ENCODE peak calls at places on chromosomes 4 and X, in eight cellular contexts. T is NT2/D1, A is fibroblast of lung, G is GM23248, M is H9, O is colonic mucosa, E is kidney, J is neuronal stem cell. I is an unnamed sample.

GRCh38 chrX:20594985-20595384 is 328.3 kb upstream of the RPS6KA3 start:
- DNase-seq in T (no peak), A (peak; percentile 0), G (peak; percentile 35), M (no peak), O (no peak), E (no peak), J (peak; percentile 0), I (peak; percentile 9)

GRCh38 chr4:3911252-3911856 is 145.2 kb downstream of the ADRA2C start:
- DNase-seq in T (no peak), A (no peak), G (no peak), M (no peak), O (no peak), E (no peak), J (no peak), I (no peak)

GRCh38 chr4:17958185-17958584 is 63.4 kb downstream of the LCORL start:
- DNase-seq in T (no peak), A (no peak), G (peak; percentile 15), M (no peak), O (no peak), E (no peak), J (no peak), I (no peak)

GRCh38 chr4:67549123-67549522 is 3.8 kb upstream of the CENPC start:
- DNase-seq in T (no peak), A (peak; percentile 23), G (peak; percentile 28), M (no peak), O (no peak), E (no peak), J (no peak), I (peak; percentile 70)

GRCh38 chrX:96372313-96373046 is 312.2 kb upstream of the DIAPH2 start:
- DNase-seq in T (peak; percentile 20), A (peak; percentile 79), G (peak; percentile 66), M (peak; percentile 33), O (no peak), E (no peak), J (peak; percentile 4), I (peak; percentile 75)

GRCh38 chr4:132770776-132771175 is 378.3 kb upstream of the PCDH10 start:
- DNase-seq in T (no peak), A (no peak), G (no peak), M (no peak), O (no peak), E (no peak), J (no peak), I (no peak)

GRCh38 chrX:1554469-1555210 is 17.7 kb upstream of the P2RY8 start:
- DNase-seq in T (no peak), A (no peak), G (no peak), M (no peak), O (no peak), E (no peak), J (no peak), I (no peak)

GRCh38 chr4:104344342-104344980 is 150.2 kb downstream of the CXXC4 start:
- DNase-seq in T (no peak), A (no peak), G (no peak), M (peak; percentile 21), O (no peak), E (peak; percentile 61), J (no peak), I (no peak)

GRCh38 chrX:101229155-101229554 is 9.6 kb downstream of the DRP2 start:
- DNase-seq in T (no peak), A (peak; percentile 63), G (peak; percentile 72), M (no peak), O (no peak), E (no peak), J (no peak), I (peak; percentile 58)

GRCh38 chrX:14963447-14964236 is 90.4 kb downstream of the MOSPD2 start:
- DNase-seq in T (no peak), A (peak; percentile 5), G (peak; percentile 53), M (no peak), O (no peak), E (no peak), J (no peak), I (peak; percentile 92)

GRCh38 chr4:26861434-26862186 is 969 bp downstream of the STIM2 start:
- DNase-seq in T (peak; percentile 54), A (peak; percentile 68), G (peak; percentile 82), M (peak; percentile 58), O (peak; percentile 78), E (peak; percentile 91), J (peak; percentile 63), I (peak; percentile 37)

GRCh38 chr4:26860157-26860921 is at the start of gene STIM2:
- DNase-seq in T (peak; percentile 96), A (peak; percentile 96), G (peak; percentile 98), M (peak; percentile 98), O (peak; percentile 98), E (peak; percentile 99), J (peak; percentile 99), I (peak; percentile 95)

GRCh38 chr4:26860922-26861433 is 337 bp downstream of the STIM2 start:
- DNase-seq in T (no peak), A (peak; percentile 42), G (peak; percentile 83), M (peak; percentile 57), O (peak; percentile 29), E (peak; percentile 89), J (peak; percentile 65), I (peak; percentile 19)

GRCh38 chr4:26863512-26863911 is 2.9 kb downstream of the STIM2 start:
- DNase-seq in T (no peak), A (no peak), G (no peak), M (no peak), O (no peak), E (no peak), J (no peak), I (no peak)

GRCh38 chr4:26862381-26862915 is 1.8 kb downstream of the STIM2 start:
- DNase-seq in T (no peak), A (no peak), G (peak; percentile 24), M (no peak), O (no peak), E (no peak), J (no peak), I (no peak)
- H3K9ac ChIP-seq in T (peak overlapping the region; percentile 35), A (no peak overlapping the region), G (peak overlapping the region; percentile 75), M (no peak overlapping the region), O (peak overlapping the region; percentile 89), E (peak overlapping the region; percentile 47), J (no peak overlapping the region), I (peak overlapping the region; percentile 83)

GRCh38 chr4:88275516-88275915 is 8.8 kb downstream of the PPM1K start:
- DNase-seq in T (no peak), A (peak; percentile 47), G (no peak), M (no peak), O (no peak), E (no peak), J (no peak), I (peak; percentile 23)

GRCh38 chr4:88277711-88278025 is 6.7 kb downstream of the PPM1K start:
- DNase-seq in T (no peak), A (no peak), G (no peak), M (no peak), O (no peak), E (no peak), J (no peak), I (no peak)

GRCh38 chr4:88275949-88276515 is 8.3 kb downstream of the PPM1K start:
- DNase-seq in T (no peak), A (no peak), G (no peak), M (no peak), O (no peak), E (no peak), J (no peak), I (peak; percentile 11)

GRCh38 chr4:88280228-88280795 is 4.0 kb downstream of the PPM1K start:
- DNase-seq in T (no peak), A (no peak), G (no peak), M (no peak), O (no peak), E (no peak), J (no peak), I (no peak)

GRCh38 chr4:88276952-88277710 is 7.2 kb downstream of the PPM1K start:
- DNase-seq in T (no peak), A (no peak), G (no peak), M (no peak), O (no peak), E (no peak), J (no peak), I (no peak)
- H3K9ac ChIP-seq in T (no peak overlapping the region), A (no peak overlapping the region), G (no peak overlapping the region), M (no peak overlapping the region), O (no peak overlapping the region), E (no peak overlapping the region), J (no peak overlapping the region), I (no peak overlapping the region)

GRCh38 chrX:7146703-7147430 is 645 bp upstream of the STS start:
- DNase-seq in T (no peak), A (peak; percentile 12), G (peak; percentile 36), M (peak; percentile 27), O (peak; percentile 80), E (no peak), J (no peak), I (no peak)
- H3K9ac ChIP-seq in T (peak overlapping the region; percentile 82), A (peak overlapping the region; percentile 91), G (peak overlapping the region; percentile 93), M (peak overlapping the region; percentile 3), O (peak overlapping the region; percentile 87), E (peak overlapping the region; percentile 76), J (peak overlapping the region; percentile 70), I (peak overlapping the region; percentile 93)

GRCh38 chrX:13694359-13694758 is 5.4 kb downstream of the RAB9A start:
- DNase-seq in T (no peak), A (no peak), G (peak; percentile 35), M (no peak), O (no peak), E (no peak), J (no peak), I (no peak)

GRCh38 chrX:13693341-13693871 is 4.5 kb downstream of the RAB9A start:
- DNase-seq in T (no peak), A (no peak), G (peak; percentile 31), M (no peak), O (no peak), E (no peak), J (no peak), I (no peak)

GRCh38 chrX:13690836-13691235 is 1.9 kb downstream of the RAB9A start:
- DNase-seq in T (no peak), A (no peak), G (peak; percentile 15), M (no peak), O (no peak), E (no peak), J (no peak), I (peak; percentile 42)

GRCh38 chrX:13691845-13692334 is 3.0 kb downstream of the RAB9A start:
- DNase-seq in T (no peak), A (no peak), G (no peak), M (no peak), O (no peak), E (no peak), J (no peak), I (no peak)

DNA sequence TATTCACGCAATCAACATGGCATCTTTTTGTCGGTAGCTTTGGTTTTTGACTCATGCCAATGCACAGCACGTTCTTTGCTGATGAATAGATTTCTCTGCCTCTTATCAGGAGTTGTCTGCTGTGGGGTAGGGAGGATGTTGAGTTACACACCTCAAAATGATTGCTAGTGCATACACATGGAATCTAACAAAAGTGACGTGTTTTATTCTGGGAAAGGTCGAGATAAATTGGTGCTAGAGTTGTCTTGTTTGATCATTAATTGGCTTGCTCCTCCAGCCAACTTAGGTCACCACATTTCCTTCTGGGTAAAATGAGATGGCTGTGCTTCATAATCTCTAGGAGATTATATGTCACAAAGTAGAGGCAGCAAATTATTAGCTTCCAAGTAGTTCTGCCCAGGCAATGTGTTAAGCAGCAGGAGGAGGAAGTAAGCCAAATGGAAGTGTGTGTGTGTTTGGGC is 3.9 kb downstream of the RAB9A start:
- DNase-seq in T (no peak), A (no peak), G (no peak), M (no peak), O (no peak), E (no peak), J (no peak), I (no peak)
- H3K9ac ChIP-seq in T (no peak overlapping the region), A (no peak overlapping the region), G (no peak overlapping the region), M (no peak overlapping the region), O (no peak overlapping the region), E (no peak overlapping the region), J (no peak overlapping the region), I (no peak overlapping the region)